ENCODE peak calls at places on chromosomes 7 and 10, in nine cellular contexts. H is GM23338, T is GM23248, J is hepatocyte, I is PC-3, L is SK-N-SH, M is OCI-LY7, N is HCT116, A is MM.1S. G is an unnamed sample.

GRCh38 chr7:132117181-132117580 is 459.1 kb downstream of the PLXNA4 start:
- DNase-seq in A (no peak), H (no peak), M (no peak), J (peak), I (peak), N (no peak), L (peak), T (peak), G (no peak)

GRCh38 chr7:144670251-144670650 is 165.6 kb downstream of the TPK1 start:
- DNase-seq in J (peak), A (peak), T (peak), M (peak), L (no peak), H (peak), I (peak), N (peak), G (no peak)

GRCh38 chr10:129713659-129714265 is 246.7 kb downstream of the MGMT start:
- DNase-seq in I (no peak), J (no peak), N (no peak), L (no peak), M (no peak), H (no peak), T (no peak), A (no peak), G (no peak)

GRCh38 chr7:115293628-115294236 is 371.8 kb downstream of the MDFIC start:
- DNase-seq in N (no peak), A (no peak), J (no peak), I (no peak), T (peak), L (no peak), H (peak), M (no peak), G (no peak)

GRCh38 chr10:4635394-4635793 is 190.6 kb upstream of the AKR1E2 start:
- DNase-seq in N (no peak), I (no peak), J (no peak), A (no peak), H (no peak), M (no peak), L (no peak), T (peak), G (no peak)

GRCh38 chr10:132679217-132679595 is 106.7 kb downstream of the NKX6-2 start:
- DNase-seq in I (no peak), H (no peak), N (no peak), M (no peak), T (no peak), J (no peak), A (no peak), L (no peak), G (no peak)

GRCh38 chr10:113151178-113151577 is 201.1 kb downstream of the TCF7L2 start:
- DNase-seq in J (no peak), I (no peak), H (no peak), A (no peak), T (no peak), M (no peak), L (no peak), N (no peak), G (no peak)

GRCh38 chr7:82945480-82945879 is 217.2 kb downstream of the PCLO start:
- DNase-seq in N (no peak), T (no peak), H (no peak), L (no peak), A (no peak), I (peak), M (no peak), J (no peak), G (no peak)

GRCh38 chr10:63120554-63120953 is 12.6 kb upstream of the NRBF2 start:
- DNase-seq in I (no peak), J (no peak), M (no peak), L (no peak), T (peak), A (no peak), H (no peak), N (no peak), G (no peak)

GRCh38 chr7:110940756-110941155 is 150.2 kb upstream of the LRRN3 start:
- DNase-seq in M (no peak), A (no peak), L (no peak), J (no peak), H (no peak), I (no peak), N (no peak), T (no peak), G (no peak)

GRCh38 chr7:80589561-80590083 is 48.8 kb upstream of the CD36 start:
- DNase-seq in I (no peak), L (no peak), J (no peak), N (no peak), M (no peak), T (no peak), A (no peak), H (no peak), G (no peak)

GRCh38 chr7:158327571-158328180 is 259.9 kb downstream of the PTPRN2 start:
- DNase-seq in T (no peak), M (no peak), H (no peak), L (no peak), I (no peak), N (no peak), J (no peak), A (no peak), G (peak)

GRCh38 chr10:132158810-132159209 is 27.9 kb upstream of the DPYSL4 start:
- DNase-seq in J (no peak), M (peak), N (no peak), I (no peak), T (no peak), L (peak), H (peak), A (no peak), G (no peak)

GRCh38 chr7:81478664-81479063 is 291.2 kb downstream of the HGF start:
- DNase-seq in I (peak), T (no peak), H (no peak), M (no peak), A (no peak), L (no peak), J (peak), N (no peak), G (no peak)

GRCh38 chr7:33939121-33939520 is 33.8 kb downstream of the BMPER start:
- DNase-seq in L (no peak), H (no peak), J (no peak), M (no peak), I (no peak), A (no peak), T (no peak), N (no peak), G (no peak)

GRCh38 chr10:130709415-130709814 is 573.2 kb downstream of the GLRX3 start:
- DNase-seq in L (no peak), A (no peak), J (no peak), I (no peak), H (no peak), N (no peak), T (no peak), M (no peak), G (no peak)

GRCh38 chr7:5694221-5694754 is 87.2 kb downstream of the RNF216 start:
- DNase-seq in I (peak), T (peak), N (no peak), L (no peak), M (no peak), A (no peak), J (no peak), H (no peak), G (no peak)

GRCh38 chr7:133511708-133512107 is 258.8 kb downstream of the EXOC4 start:
- DNase-seq in N (no peak), L (no peak), T (no peak), J (no peak), I (no peak), H (no peak), M (no peak), A (no peak), G (no peak)

GRCh38 chr7:24891173-24891787 is 88.7 kb downstream of the OSBPL3 start:
- DNase-seq in T (peak), L (no peak), I (no peak), N (no peak), M (no peak), J (no peak), A (no peak), H (no peak), G (no peak)

GRCh38 chr7:32062150-32062549 is 8.1 kb downstream of the PDE1C start:
- DNase-seq in M (peak), H (peak), T (peak), L (peak), I (peak), N (peak), J (peak), A (no peak), G (peak)

GRCh38 chr7:12004547-12004946 is 172.5 kb upstream of the THSD7A start:
- DNase-seq in T (no peak), N (no peak), I (no peak), J (no peak), L (no peak), H (no peak), M (no peak), A (no peak), G (peak)

GRCh38 chr7:50528266-50529092 is 36.7 kb downstream of the DDC start:
- DNase-seq in J (peak), N (no peak), H (no peak), M (no peak), I (no peak), A (no peak), L (no peak), T (no peak), G (no peak)

GRCh38 chr7:45938626-45939302 is 17.7 kb upstream of the IGFBP3 start:
- DNase-seq in T (no peak), L (no peak), H (peak), I (no peak), A (peak), N (no peak), J (no peak), M (no peak), G (peak)

GRCh38 chr7:7639847-7640220 is 718 bp upstream of the UMAD1 start:
- DNase-seq in I (peak), N (no peak), H (no peak), A (peak), J (peak), T (peak), M (peak), L (no peak), G (no peak)

GRCh38 chr10:14584643-14585042 is 190.1 kb downstream of the FAM107B start:
- DNase-seq in T (no peak), I (no peak), N (no peak), M (no peak), A (peak), L (no peak), J (no peak), H (peak), G (no peak)

GRCh38 chr10:16967000-16967865 is 150.0 kb upstream of the RSU1 start:
- DNase-seq in J (peak), N (no peak), T (peak), M (no peak), I (peak), H (no peak), L (no peak), A (no peak), G (no peak)

GRCh38 chr10:76399216-76399615 is 967.8 kb downstream of the LRMDA start:
- DNase-seq in N (no peak), T (peak), L (no peak), J (no peak), I (no peak), H (no peak), A (no peak), M (no peak), G (no peak)

GRCh38 chr10:81953420-81953819 is 78.4 kb downstream of the NRG3 start:
- DNase-seq in L (no peak), N (no peak), A (peak), I (no peak), H (no peak), M (no peak), T (no peak), J (no peak), G (no peak)

GRCh38 chr7:143974457-143974856 is 19.8 kb downstream of the OR2F1 start:
- DNase-seq in H (no peak), M (no peak), J (peak), N (no peak), T (peak), A (no peak), I (peak), L (no peak), G (no peak)

DNA sequence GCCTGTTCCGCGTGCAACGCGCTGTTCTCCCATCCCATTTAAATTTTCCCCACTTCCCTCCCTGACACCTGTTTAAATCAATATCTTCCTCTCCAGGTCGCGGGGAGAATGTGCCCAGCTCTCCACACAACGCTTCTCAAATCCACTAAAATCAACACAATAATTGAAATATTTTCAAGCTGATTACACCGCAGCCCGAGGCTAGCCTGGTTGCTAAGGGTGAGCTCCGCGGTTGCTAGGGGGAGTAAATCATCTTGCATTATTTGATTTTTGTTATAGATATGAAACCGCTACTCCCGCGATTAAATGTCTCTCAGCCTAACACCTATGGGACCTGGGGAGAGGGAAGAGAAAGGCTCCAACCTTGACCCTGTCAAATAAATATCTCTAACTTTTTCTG is 36.2 kb downstream of the UNCX start:
- DNase-seq in T (no peak), H (no peak), I (peak), A (no peak), N (no peak), L (no peak), J (no peak), M (no peak), G (no peak)
- H3K4me3 ChIP-seq in T (no peak), H (no peak), I (no peak), A (no peak), N (no peak), L (no peak), J (no peak), M (no peak), G (no peak)

GRCh38 chr7:102284891-102285540 is 1.7 kb upstream of the SH2B2 start:
- DNase-seq in H (no peak), L (peak), A (no peak), N (no peak), M (peak), I (no peak), T (no peak), J (no peak), G (no peak)
- TF ChIP-seq EZH2phosphoT487 in H (no peak), L (no peak), A (no peak), N (no peak), M (no peak), I (no peak), T (no peak), J (no peak), G (no peak)

DNA sequence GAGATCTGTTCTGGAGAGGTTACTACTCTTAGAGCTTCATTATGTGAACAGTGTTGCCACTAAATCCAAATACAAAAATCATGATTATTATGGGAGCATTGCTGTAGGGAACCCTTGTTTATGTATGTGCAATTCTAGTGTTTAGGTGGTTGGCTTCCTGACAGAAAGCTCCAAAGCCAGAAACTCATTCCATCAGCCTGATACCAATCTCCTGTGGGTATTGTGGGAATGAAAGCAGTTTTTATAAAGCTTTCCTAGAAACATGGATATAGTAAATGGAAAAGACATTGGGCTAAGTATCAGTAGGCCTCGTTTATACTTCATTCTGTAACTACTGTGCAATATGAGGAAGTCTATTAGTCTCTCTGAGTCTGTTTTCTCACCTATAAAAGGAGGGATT is 6.4 kb downstream of the SDK1 start:
- DNase-seq in N (no peak), A (no peak), I (no peak), H (no peak), M (no peak), T (no peak), J (no peak), L (no peak), G (no peak)
- H3K4me3 ChIP-seq in N (no peak), A (no peak), I (no peak), H (no peak), M (no peak), T (no peak), J (no peak), L (no peak), G (no peak)

DNA sequence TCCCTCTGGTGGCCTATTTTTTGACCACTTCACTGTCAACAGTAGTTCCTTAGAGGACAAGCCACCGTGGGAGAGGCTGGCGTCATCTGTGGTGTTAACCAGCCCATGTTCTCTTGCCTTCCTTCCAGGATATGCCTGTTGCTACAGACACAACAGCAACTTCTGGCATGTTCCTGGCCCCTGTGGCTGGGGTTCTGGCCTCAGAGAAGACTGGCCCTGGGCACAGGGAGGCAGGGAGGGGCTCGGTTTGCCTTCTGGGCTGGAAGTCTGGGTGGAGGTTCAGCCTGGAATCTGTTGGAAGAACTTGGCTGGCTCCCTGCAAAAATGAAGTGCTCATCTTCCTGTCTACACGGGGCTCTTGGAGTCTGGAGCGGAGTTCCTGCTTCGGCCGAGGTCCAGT is 25.7 kb downstream of the GOLGA7B start:
- DNase-seq in L (no peak), M (no peak), N (no peak), A (no peak), J (no peak), H (no peak), I (no peak), T (peak), G (no peak)
- TF ChIP-seq EZH2phosphoT487 in L (no peak), M (no peak), N (no peak), A (no peak), J (no peak), H (no peak), I (no peak), T (no peak), G (no peak)

G was measured in neural progenitor cell.